ENCODE peak calls at places on chromosomes 7 and 10, in five cellular contexts. One of them, this sample, is unnamed.

GRCh38 chr7:94087664-94088352 is 83.7 kb upstream of the BET1 start:
- DNase-seq in substantia nigra: no peak
- DNase-seq in AG09309: peak; percentile 44
- DNase-seq in activated CD4-positive, alpha-beta memory T cell treated with anti-CD3 and anti-CD28 coated beads for 36 hours: peak; percentile 63
- DNase-seq in G401: peak; percentile 46
- DNase-seq in this sample: no peak

GRCh38 chr7:96701258-96701657 is 8.4 kb downstream of the SEM1 start:
- DNase-seq in substantia nigra: no peak
- DNase-seq in AG09309: no peak
- DNase-seq in activated CD4-positive, alpha-beta memory T cell treated with anti-CD3 and anti-CD28 coated beads for 36 hours: no peak
- DNase-seq in G401: no peak
- DNase-seq in this sample: no peak

GRCh38 chr10:76303682-76304316 is 872.4 kb downstream of the LRMDA start:
- DNase-seq in substantia nigra: peak; percentile 8
- DNase-seq in AG09309: peak; percentile 47
- DNase-seq in activated CD4-positive, alpha-beta memory T cell treated with anti-CD3 and anti-CD28 coated beads for 36 hours: no peak
- DNase-seq in G401: peak; percentile 79
- DNase-seq in this sample: no peak

GRCh38 chr7:64574481-64575159 is 11.7 kb upstream of the ZNF680 start:
- DNase-seq in substantia nigra: no peak
- DNase-seq in AG09309: no peak
- DNase-seq in activated CD4-positive, alpha-beta memory T cell treated with anti-CD3 and anti-CD28 coated beads for 36 hours: no peak
- DNase-seq in G401: no peak
- DNase-seq in this sample: no peak

GRCh38 chr10:34618611-34619010 is 196.5 kb downstream of the PARD3 start:
- DNase-seq in substantia nigra: no peak
- DNase-seq in AG09309: no peak
- DNase-seq in activated CD4-positive, alpha-beta memory T cell treated with anti-CD3 and anti-CD28 coated beads for 36 hours: no peak
- DNase-seq in G401: no peak
- DNase-seq in this sample: no peak

GRCh38 chr7:149750122-149750845 is 23.1 kb downstream of the ZNF467 start:
- DNase-seq in substantia nigra: no peak
- DNase-seq in AG09309: no peak
- DNase-seq in activated CD4-positive, alpha-beta memory T cell treated with anti-CD3 and anti-CD28 coated beads for 36 hours: no peak
- DNase-seq in G401: no peak
- DNase-seq in this sample: no peak

GRCh38 chr10:112137381-112137987 is 46.1 kb downstream of the GPAM start:
- DNase-seq in substantia nigra: no peak
- DNase-seq in AG09309: no peak
- DNase-seq in activated CD4-positive, alpha-beta memory T cell treated with anti-CD3 and anti-CD28 coated beads for 36 hours: peak; percentile 78
- DNase-seq in G401: peak; percentile 90
- DNase-seq in this sample: no peak

GRCh38 chr7:77467453-77467852 is 51.3 kb upstream of the GSAP start:
- DNase-seq in substantia nigra: no peak
- DNase-seq in AG09309: no peak
- DNase-seq in activated CD4-positive, alpha-beta memory T cell treated with anti-CD3 and anti-CD28 coated beads for 36 hours: no peak
- DNase-seq in G401: no peak
- DNase-seq in this sample: no peak

GRCh38 chr10:69885379-69886156 is 83.9 kb downstream of the COL13A1 start:
- DNase-seq in substantia nigra: no peak
- DNase-seq in AG09309: no peak
- DNase-seq in activated CD4-positive, alpha-beta memory T cell treated with anti-CD3 and anti-CD28 coated beads for 36 hours: no peak
- DNase-seq in G401: peak; percentile 67
- DNase-seq in this sample: no peak

GRCh38 chr10:5812283-5813090 is 747 bp downstream of the GDI2 start:
- DNase-seq in substantia nigra: no peak
- DNase-seq in AG09309: no peak
- DNase-seq in activated CD4-positive, alpha-beta memory T cell treated with anti-CD3 and anti-CD28 coated beads for 36 hours: peak; percentile 56
- DNase-seq in G401: peak; percentile 34
- DNase-seq in this sample: peak; percentile 79

GRCh38 chr7:157494506-157495176 is 157.8 kb downstream of the DNAJB6 start:
- DNase-seq in substantia nigra: no peak
- DNase-seq in AG09309: no peak
- DNase-seq in activated CD4-positive, alpha-beta memory T cell treated with anti-CD3 and anti-CD28 coated beads for 36 hours: no peak
- DNase-seq in G401: no peak
- DNase-seq in this sample: peak; percentile 60

GRCh38 chr10:34555653-34556052 is 259.4 kb downstream of the PARD3 start:
- DNase-seq in substantia nigra: no peak
- DNase-seq in AG09309: no peak
- DNase-seq in activated CD4-positive, alpha-beta memory T cell treated with anti-CD3 and anti-CD28 coated beads for 36 hours: no peak
- DNase-seq in G401: no peak
- DNase-seq in this sample: no peak

GRCh38 chr7:127389321-127389720 is 3.2 kb downstream of the ZNF800 start:
- DNase-seq in substantia nigra: no peak
- DNase-seq in AG09309: no peak
- DNase-seq in activated CD4-positive, alpha-beta memory T cell treated with anti-CD3 and anti-CD28 coated beads for 36 hours: no peak
- DNase-seq in G401: no peak
- DNase-seq in this sample: no peak

GRCh38 chr10:48737866-48738265 is 53.2 kb downstream of the WDFY4 start:
- DNase-seq in substantia nigra: no peak
- DNase-seq in AG09309: no peak
- DNase-seq in activated CD4-positive, alpha-beta memory T cell treated with anti-CD3 and anti-CD28 coated beads for 36 hours: no peak
- DNase-seq in G401: no peak
- DNase-seq in this sample: no peak

GRCh38 chr7:92608380-92609322 is 18.5 kb upstream of the FAM133B start:
- DNase-seq in substantia nigra: no peak
- DNase-seq in AG09309: no peak
- DNase-seq in activated CD4-positive, alpha-beta memory T cell treated with anti-CD3 and anti-CD28 coated beads for 36 hours: no peak
- DNase-seq in G401: no peak
- DNase-seq in this sample: no peak

GRCh38 chr7:33128631-33128989 is 754 bp upstream of the BBS9 start:
- DNase-seq in substantia nigra: no peak
- DNase-seq in AG09309: no peak
- DNase-seq in activated CD4-positive, alpha-beta memory T cell treated with anti-CD3 and anti-CD28 coated beads for 36 hours: no peak
- DNase-seq in G401: no peak
- DNase-seq in this sample: no peak

GRCh38 chr7:30476401-30477145 is 2.0 kb downstream of the NOD1 start:
- DNase-seq in substantia nigra: no peak
- DNase-seq in AG09309: no peak
- DNase-seq in activated CD4-positive, alpha-beta memory T cell treated with anti-CD3 and anti-CD28 coated beads for 36 hours: no peak
- DNase-seq in G401: no peak
- DNase-seq in this sample: no peak

GRCh38 chr7:130491841-130492518 is at the start of gene MEST:
- DNase-seq in substantia nigra: no peak
- DNase-seq in AG09309: no peak
- DNase-seq in activated CD4-positive, alpha-beta memory T cell treated with anti-CD3 and anti-CD28 coated beads for 36 hours: no peak
- DNase-seq in G401: peak; percentile 28
- DNase-seq in this sample: no peak

GRCh38 chr7:149181136-149181790 is 14.1 kb upstream of the ZNF282 start:
- DNase-seq in substantia nigra: no peak
- DNase-seq in AG09309: no peak
- DNase-seq in activated CD4-positive, alpha-beta memory T cell treated with anti-CD3 and anti-CD28 coated beads for 36 hours: no peak
- DNase-seq in G401: no peak
- DNase-seq in this sample: no peak

GRCh38 chr7:25854059-25854458 is 297.9 kb upstream of the NFE2L3 start:
- DNase-seq in substantia nigra: no peak
- DNase-seq in AG09309: no peak
- DNase-seq in activated CD4-positive, alpha-beta memory T cell treated with anti-CD3 and anti-CD28 coated beads for 36 hours: no peak
- DNase-seq in G401: no peak
- DNase-seq in this sample: no peak

GRCh38 chr10:77104459-77104980 is 533.1 kb downstream of the KCNMA1 start:
- DNase-seq in substantia nigra: no peak
- DNase-seq in AG09309: peak; percentile 52
- DNase-seq in activated CD4-positive, alpha-beta memory T cell treated with anti-CD3 and anti-CD28 coated beads for 36 hours: no peak
- DNase-seq in G401: no peak
- DNase-seq in this sample: peak; percentile 79

GRCh38 chr10:80444646-80445319 is 9.3 kb upstream of the TSPAN14 start:
- DNase-seq in substantia nigra: no peak
- DNase-seq in AG09309: peak; percentile 60
- DNase-seq in activated CD4-positive, alpha-beta memory T cell treated with anti-CD3 and anti-CD28 coated beads for 36 hours: peak; percentile 82
- DNase-seq in G401: peak; percentile 34
- DNase-seq in this sample: no peak

GRCh38 chr10:101397140-101397539 is 43.2 kb downstream of the BTRC start:
- DNase-seq in substantia nigra: no peak
- DNase-seq in AG09309: peak; percentile 10
- DNase-seq in activated CD4-positive, alpha-beta memory T cell treated with anti-CD3 and anti-CD28 coated beads for 36 hours: peak; percentile 30
- DNase-seq in G401: peak; percentile 27
- DNase-seq in this sample: no peak

GRCh38 chr10:31075434-31075833 is 43.8 kb upstream of the ZNF438 start:
- DNase-seq in substantia nigra: no peak
- DNase-seq in AG09309: peak; percentile 83
- DNase-seq in activated CD4-positive, alpha-beta memory T cell treated with anti-CD3 and anti-CD28 coated beads for 36 hours: no peak
- DNase-seq in G401: no peak
- DNase-seq in this sample: no peak

GRCh38 chr10:60848680-60849079 is 70.4 kb downstream of the CDK1 start:
- DNase-seq in substantia nigra: no peak
- DNase-seq in AG09309: no peak
- DNase-seq in activated CD4-positive, alpha-beta memory T cell treated with anti-CD3 and anti-CD28 coated beads for 36 hours: no peak
- DNase-seq in G401: no peak
- DNase-seq in this sample: no peak

GRCh38 chr10:71965623-71966022 is 1.4 kb downstream of the CHST3 start:
- DNase-seq in substantia nigra: no peak
- DNase-seq in AG09309: no peak
- DNase-seq in activated CD4-positive, alpha-beta memory T cell treated with anti-CD3 and anti-CD28 coated beads for 36 hours: no peak
- DNase-seq in G401: no peak
- DNase-seq in this sample: no peak

GRCh38 chr10:28815681-28816080 is 138.4 kb downstream of the BAMBI start:
- DNase-seq in substantia nigra: no peak
- DNase-seq in AG09309: no peak
- DNase-seq in activated CD4-positive, alpha-beta memory T cell treated with anti-CD3 and anti-CD28 coated beads for 36 hours: no peak
- DNase-seq in G401: no peak
- DNase-seq in this sample: no peak

GRCh38 chr7:115965241-115965640 is 65.3 kb downstream of the TFEC start:
- DNase-seq in substantia nigra: no peak
- DNase-seq in AG09309: no peak
- DNase-seq in activated CD4-positive, alpha-beta memory T cell treated with anti-CD3 and anti-CD28 coated beads for 36 hours: no peak
- DNase-seq in G401: no peak
- DNase-seq in this sample: no peak

This sample was measured in coronary artery.